ENCODE peak calls at places on chromosomes 11 and 22, in ten cellular contexts. Z is ovary, B is transverse colon, O is GM23338, U is AG10803, Q is IMR-90, Y is cardiac fibroblast, I is heart left ventricle, D is Panc1, F is cardiac muscle cell. V is an unnamed sample.

GRCh38 chr11:72391638-72392423 is 42.5 kb downstream of the CLPB start:
- DNase-seq in Z (no peak), B (no peak), O (no peak), U (peak), Q (no peak), Y (no peak), I (no peak), D (no peak), F (no peak), V (no peak)

GRCh38 chr11:8779107-8779506 is 96.5 kb downstream of the RPL27A start:
- DNase-seq in Z (no peak), B (no peak), O (no peak), U (no peak), Q (no peak), Y (no peak), I (no peak), D (no peak), F (no peak), V (peak)

GRCh38 chr11:119964136-119965025 is 173.5 kb downstream of the TRIM29 start:
- DNase-seq in Z (no peak), B (no peak), O (peak), U (no peak), Q (no peak), Y (no peak), I (no peak), D (no peak), F (no peak), V (peak)

GRCh38 chr22:30861688-30862552 is 106.7 kb downstream of the MORC2 start:
- DNase-seq in Z (peak), B (no peak), O (no peak), U (no peak), Q (no peak), Y (no peak), I (no peak), D (no peak), F (no peak), V (no peak)

GRCh38 chr11:117693344-117693743 is 103.7 kb downstream of the DSCAML1 start:
- DNase-seq in Z (no peak), B (no peak), O (no peak), U (no peak), Q (no peak), Y (no peak), I (no peak), D (no peak), F (no peak), V (peak)

GRCh38 chr11:34757026-34757451 is 136.1 kb downstream of the EHF start:
- DNase-seq in Z (no peak), B (peak), O (no peak), U (no peak), Q (no peak), Y (peak), I (no peak), D (peak), F (no peak), V (peak)

GRCh38 chr11:116576523-116576922 is 196.3 kb downstream of the BUD13 start:
- DNase-seq in Z (no peak), B (no peak), O (no peak), U (peak), Q (no peak), Y (peak), I (no peak), D (no peak), F (no peak), V (peak)

GRCh38 chr11:117597083-117597482 is 199.9 kb downstream of the DSCAML1 start:
- DNase-seq in Z (peak), B (peak), O (peak), U (peak), Q (peak), Y (peak), I (no peak), D (no peak), F (peak), V (peak)

GRCh38 chr22:37284807-37285355 is 2.6 kb downstream of the CYTH4 start:
- DNase-seq in Z (no peak), B (peak), O (no peak), U (no peak), Q (no peak), Y (no peak), I (peak), D (no peak), F (peak), V (no peak)

GRCh38 chr22:48955351-48956311 is 872.0 kb downstream of the BRD1 start:
- DNase-seq in Z (no peak), B (peak), O (no peak), U (no peak), Q (no peak), Y (no peak), I (no peak), D (no peak), F (no peak), V (no peak)

GRCh38 chr11:25734592-25735211 is 597.2 kb upstream of the ANO3 start:
- DNase-seq in Z (no peak), B (no peak), O (peak), U (no peak), Q (peak), Y (peak), I (no peak), D (no peak), F (peak), V (peak)

GRCh38 chr11:16820324-16821092 is 82.1 kb downstream of the C11orf58 start:
- DNase-seq in Z (peak), B (peak), O (peak), U (peak), Q (peak), Y (peak), I (peak), D (peak), F (peak), V (peak)

GRCh38 chr11:19952101-19952605 is 208.1 kb downstream of the DBX1 start:
- DNase-seq in Z (no peak), B (no peak), O (no peak), U (no peak), Q (no peak), Y (no peak), I (no peak), D (no peak), F (no peak), V (no peak)

GRCh38 chr11:73856001-73856663 is 20.5 kb downstream of the COA4 start:
- DNase-seq in Z (no peak), B (no peak), O (no peak), U (peak), Q (no peak), Y (no peak), I (no peak), D (no peak), F (no peak), V (no peak)

GRCh38 chr11:42066113-42066512 is 606.7 kb upstream of the LRRC4C start:
- DNase-seq in Z (no peak), B (no peak), O (no peak), U (no peak), Q (no peak), Y (peak), I (peak), D (no peak), F (no peak), V (no peak)

GRCh38 chr22:40273319-40273718 is 73.0 kb upstream of the ADSL start:
- DNase-seq in Z (no peak), B (no peak), O (no peak), U (no peak), Q (no peak), Y (no peak), I (no peak), D (no peak), F (no peak), V (no peak)

GRCh38 chr22:40281717-40282116 is 64.6 kb upstream of the ADSL start:
- DNase-seq in Z (no peak), B (no peak), O (no peak), U (no peak), Q (no peak), Y (no peak), I (peak), D (no peak), F (no peak), V (peak)

GRCh38 chr22:40271440-40271839 is 74.9 kb upstream of the ADSL start:
- DNase-seq in Z (no peak), B (no peak), O (no peak), U (no peak), Q (no peak), Y (no peak), I (no peak), D (no peak), F (no peak), V (no peak)

GRCh38 chr22:40279017-40279416 is 67.3 kb upstream of the ADSL start:
- DNase-seq in Z (no peak), B (no peak), O (no peak), U (no peak), Q (no peak), Y (no peak), I (no peak), D (no peak), F (no peak), V (no peak)

DNA sequence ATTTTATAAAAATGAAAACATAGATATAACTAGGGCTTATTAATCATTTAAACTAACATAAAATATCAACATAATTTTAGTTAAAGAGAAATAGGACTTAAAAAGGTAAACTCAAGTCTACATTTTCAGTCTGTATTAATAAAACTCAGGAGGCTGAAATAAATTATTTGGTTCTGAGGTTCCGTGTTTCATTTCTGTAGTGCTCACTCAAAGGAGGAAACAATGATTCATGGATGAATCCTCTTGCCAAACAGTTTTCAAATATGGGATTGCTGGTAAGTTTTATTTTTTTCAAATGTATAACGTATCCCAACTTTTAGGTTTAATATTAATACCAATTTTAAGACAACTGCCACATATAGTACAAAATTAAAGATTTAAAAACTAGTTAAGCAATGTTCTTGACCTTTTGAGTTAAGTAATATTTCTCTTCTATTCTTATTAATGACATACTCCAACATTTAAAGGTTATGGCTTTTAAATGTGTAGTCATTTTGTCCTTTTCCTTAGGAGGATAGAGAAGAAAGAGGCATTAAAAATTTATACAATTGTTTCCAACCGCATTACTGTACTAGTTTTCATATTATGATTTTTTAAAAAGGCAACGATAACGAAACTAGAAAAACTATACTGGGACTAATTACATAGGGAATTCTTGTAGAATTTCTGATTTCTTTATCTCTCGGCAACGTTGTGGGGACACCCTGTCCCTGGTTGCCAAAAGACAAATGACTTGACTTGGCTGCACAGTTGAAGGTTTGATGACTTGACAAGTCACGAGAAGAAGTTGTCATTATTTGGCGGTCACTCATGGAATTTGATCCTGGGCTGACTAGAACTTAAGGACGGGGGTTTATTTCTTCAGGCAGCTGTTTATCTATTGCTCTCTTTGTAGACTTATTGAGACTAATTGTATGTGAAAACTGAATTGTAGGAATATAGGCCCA is 69.2 kb upstream of the ADSL start:
- DNase-seq in Z (no peak), B (no peak), O (no peak), U (peak), Q (peak), Y (peak), I (no peak), D (no peak), F (no peak), V (peak)
- TF ChIP-seq CTCF in Z (no peak), B (no peak), O (no peak), U (no peak), Q (no peak), Y (no peak), I (no peak), D (no peak), F (no peak), V (no peak)

DNA sequence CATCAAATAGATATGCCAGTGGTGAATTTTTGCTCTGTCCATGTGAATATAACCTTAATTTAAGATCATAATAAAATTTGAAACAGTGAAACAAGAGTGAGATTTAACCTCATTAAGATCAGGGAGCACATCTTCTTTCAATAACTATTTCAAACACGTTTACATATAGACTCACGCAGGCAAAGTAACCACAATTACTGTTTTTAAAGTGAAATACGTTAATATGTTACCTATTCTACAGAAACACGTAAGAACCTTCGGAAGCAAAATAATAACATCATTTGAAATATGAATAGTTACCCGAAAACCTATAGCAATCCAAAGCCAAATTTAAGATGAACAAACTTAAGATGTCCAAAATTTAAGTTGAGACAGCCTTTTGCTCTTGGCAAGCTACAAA is 136.2 kb upstream of the ZC3H12C start:
- DNase-seq in Z (no peak), B (no peak), O (no peak), U (no peak), Q (no peak), Y (no peak), I (no peak), D (no peak), F (no peak), V (no peak)
- H3K4me3 ChIP-seq in Z (no peak), B (no peak), O (no peak), U (no peak), Q (no peak), Y (no peak), I (no peak), D (no peak), F (no peak), V (no peak)

DNA sequence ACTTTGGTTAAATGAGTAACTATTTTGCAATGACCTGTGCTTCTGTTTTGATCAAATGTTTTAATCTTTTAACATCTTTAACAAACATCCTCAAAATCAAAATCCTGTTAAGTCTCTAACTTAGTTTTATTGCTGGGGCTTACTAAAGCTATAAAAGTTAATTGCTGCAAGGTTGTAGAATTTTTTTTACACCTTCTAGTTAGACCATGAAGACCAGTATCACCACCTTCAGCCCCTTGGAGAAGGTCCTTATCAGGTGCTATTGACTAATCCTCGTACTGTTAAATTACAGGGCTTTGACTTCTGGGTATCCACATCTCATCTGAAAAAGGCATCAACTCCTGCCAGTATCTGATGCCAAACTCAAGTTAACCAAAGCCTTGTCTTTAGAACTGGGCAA is 12.3 kb upstream of the CABP2 start:
- DNase-seq in Z (no peak), B (no peak), O (no peak), U (no peak), Q (no peak), Y (no peak), I (no peak), D (no peak), F (no peak), V (no peak)
- TF ChIP-seq CTCF in Z (no peak), B (no peak), O (no peak), U (no peak), Q (no peak), Y (no peak), I (no peak), D (no peak), F (no peak), V (no peak)

DNA sequence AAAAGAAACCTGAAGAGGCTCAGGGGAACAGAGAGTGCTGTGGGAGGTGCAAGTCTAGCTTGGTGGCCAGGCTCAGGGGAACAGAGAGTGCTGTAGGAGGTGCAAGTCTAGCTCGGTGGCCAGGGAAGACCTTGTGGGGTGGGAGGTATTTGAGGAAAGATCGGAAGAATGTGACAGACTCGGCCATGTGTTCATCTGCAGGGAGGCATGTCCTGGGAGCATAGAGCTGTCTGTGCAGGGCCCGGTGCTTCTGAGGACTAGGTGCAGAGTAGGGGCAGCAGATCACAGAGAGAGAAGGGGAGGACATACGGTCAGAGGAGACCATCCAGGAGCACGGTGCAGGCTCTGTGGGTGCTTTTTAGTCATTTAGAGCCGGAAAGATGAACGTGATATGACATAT is 10.8 kb downstream of the IFITM10 start:
- DNase-seq in Z (no peak), B (no peak), O (no peak), U (no peak), Q (no peak), Y (no peak), I (no peak), D (no peak), F (no peak), V (no peak)
- H3K4me3 ChIP-seq in Z (no peak), B (no peak), O (no peak), U (no peak), Q (no peak), Y (no peak), I (no peak), D (no peak), F (no peak), V (no peak)

V was measured in epithelial cell of esophagus.